ENCODE peak calls at places on chromosome 16, in four cellular contexts. J, H, T and K are unnamed samples.

GRCh38 chr16:85398050-85398451 is 215.1 kb upstream of the GSE1 start:
- DNase-seq in J (no peak), H (peak; percentile 5), T (no peak), K (no peak)

GRCh38 chr16:53821957-53822625 is 118.1 kb downstream of the FTO start:
- DNase-seq in J (peak; percentile 25), H (no peak), T (no peak), K (no peak)

GRCh38 chr16:22634913-22635312 is 124.2 kb downstream of the NPIPB5 start:
- DNase-seq in J (no peak), H (peak; percentile 33), T (no peak), K (no peak)

GRCh38 chr16:23302045-23302956 is at the start of gene SCNN1B:
- DNase-seq in J (no peak), H (peak; percentile 58), T (no peak), K (peak; percentile 71)

GRCh38 chr16:31253642-31254045 is 6.1 kb upstream of the ITGAM start:
- DNase-seq in J (peak; percentile 23), H (no peak), T (peak; percentile 95), K (no peak)

GRCh38 chr16:86893513-86893912 is 315.2 kb downstream of the FOXL1 start:
- DNase-seq in J (no peak), H (no peak), T (no peak), K (no peak)

GRCh38 chr16:68902376-68903345 is 59.3 kb downstream of the TANGO6 start:
- DNase-seq in J (peak; percentile 63), H (peak; percentile 54), T (peak; percentile 56), K (peak; percentile 55)

GRCh38 chr16:27822529-27823437 is 240.7 kb downstream of the GSG1L start:
- DNase-seq in J (no peak), H (no peak), T (no peak), K (no peak)

GRCh38 chr16:26664086-26664485 is 402.6 kb upstream of the C16orf82 start:
- DNase-seq in J (no peak), H (no peak), T (no peak), K (no peak)

GRCh38 chr16:87956169-87956770 is 5.0 kb downstream of the BANP start:
- DNase-seq in J (no peak), H (no peak), T (peak; percentile 77), K (no peak)

GRCh38 chr16:69567031-69567680 is 1.4 kb downstream of the NFAT5 start:
- DNase-seq in J (peak; percentile 55), H (no peak), T (peak; percentile 44), K (peak; percentile 26)

GRCh38 chr16:83967838-83968482 is at the start of gene NECAB2:
- DNase-seq in J (no peak), H (peak; percentile 53), T (peak; percentile 78), K (peak; percentile 94)

GRCh38 chr16:83967091-83967490 is 953 bp upstream of the NECAB2 start:
- DNase-seq in J (no peak), H (no peak), T (no peak), K (no peak)

GRCh38 chr16:83969771-83970429 is 1.9 kb downstream of the NECAB2 start:
- DNase-seq in J (no peak), H (no peak), T (no peak), K (no peak)

GRCh38 chr16:83968891-83969672 is 1.0 kb downstream of the NECAB2 start:
- DNase-seq in J (no peak), H (no peak), T (no peak), K (no peak)

DNA sequence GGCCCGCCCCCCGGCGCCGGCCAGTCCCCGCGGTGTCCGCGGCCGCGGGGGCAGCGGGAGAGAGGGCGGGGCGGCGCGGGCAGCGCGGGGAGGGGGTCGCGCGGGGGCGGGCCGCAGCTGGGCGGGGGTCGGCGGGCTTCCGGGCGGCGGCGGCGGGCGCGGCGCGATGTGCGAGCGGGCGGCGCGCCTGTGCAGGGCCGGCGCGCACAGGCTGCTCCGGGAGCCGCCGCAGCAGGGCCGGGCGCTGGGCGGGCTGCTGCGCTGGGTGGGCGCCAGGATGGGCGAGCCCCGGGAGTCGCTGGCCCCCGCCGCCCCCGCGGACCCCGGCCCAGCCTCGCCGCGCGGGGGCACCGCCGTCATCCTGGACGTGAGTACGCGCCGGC is 430 bp downstream of the NECAB2 start:
- DNase-seq in J (no peak), H (no peak), T (peak; percentile 18), K (peak; percentile 86)
- TF ChIP-seq FOXJ3 in J (no peak), H (no peak), T (no peak), K (no peak)

DNA sequence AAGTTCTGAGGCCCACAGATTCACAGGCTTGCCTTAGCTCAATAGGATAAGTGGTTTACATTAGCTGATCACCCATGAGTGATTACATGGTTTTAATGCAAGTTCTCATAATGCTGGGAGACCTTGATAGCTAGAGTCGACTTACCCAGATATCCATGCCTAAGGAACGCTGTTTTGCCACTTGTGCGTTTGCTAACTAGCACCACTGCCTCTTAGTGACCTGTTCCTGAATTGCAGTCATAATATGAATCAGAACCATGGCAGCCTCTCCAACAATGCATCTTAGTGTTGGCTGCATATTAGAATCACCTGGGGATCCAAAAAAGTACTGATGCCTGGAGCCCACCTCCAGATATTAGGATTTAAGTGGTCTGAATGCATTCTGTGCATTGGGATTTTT is 251.1 kb upstream of the CDH5 start:
- DNase-seq in J (no peak), H (no peak), T (peak; percentile 6), K (no peak)
- TF ChIP-seq FOXJ3 in J (no peak), H (no peak), T (no peak), K (no peak)

GRCh38 chr16:3578610-3579551 is 1.7 kb upstream of the NLRC3 start:
- DNase-seq in J (no peak), H (no peak), T (no peak), K (no peak)
- TF ChIP-seq FOXJ3 in J (no peak), H (no peak), T (no peak), K (no peak)

GRCh38 chr16:20803561-20804214 is 2.6 kb downstream of the ERI2 start:
- DNase-seq in J (peak; percentile 75), H (no peak), T (peak; percentile 41), K (no peak)
- TF ChIP-seq FOXJ3 in J (peak; percentile 75), H (no peak), T (no peak), K (no peak)

GRCh38 chr16:89467382-89467781 is 23.0 kb downstream of the ANKRD11 start:
- DNase-seq in J (no peak), H (no peak), T (no peak), K (no peak)

GRCh38 chr16:89473791-89474414 is 16.5 kb downstream of the ANKRD11 start:
- DNase-seq in J (no peak), H (no peak), T (no peak), K (no peak)

GRCh38 chr16:89473136-89473712 is 17.1 kb downstream of the ANKRD11 start:
- DNase-seq in J (no peak), H (no peak), T (no peak), K (no peak)

GRCh38 chr16:89472711-89473075 is 17.7 kb downstream of the ANKRD11 start:
- DNase-seq in J (peak; percentile 51), H (no peak), T (no peak), K (no peak)

DNA sequence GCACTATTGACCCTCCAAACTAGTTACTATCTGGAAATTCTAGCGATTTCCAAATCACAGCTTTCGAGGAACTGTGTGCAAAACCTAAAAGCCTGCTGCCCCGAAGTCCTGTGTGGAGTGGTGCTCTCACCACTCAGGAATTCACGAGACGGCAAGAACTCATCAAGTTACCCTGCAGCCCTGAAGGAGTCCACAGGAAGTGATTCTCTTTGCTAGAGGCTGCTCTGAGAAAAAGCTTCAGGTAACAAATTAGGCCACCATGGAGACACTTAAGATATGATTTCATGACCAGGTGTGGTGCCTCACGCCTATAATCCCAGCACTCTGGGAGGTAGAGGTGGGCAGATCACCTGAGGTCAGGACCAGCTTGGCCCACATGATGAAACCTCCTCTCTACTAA is 19.1 kb downstream of the ANKRD11 start:
- DNase-seq in J (no peak), H (no peak), T (no peak), K (no peak)
- TF ChIP-seq FOXJ3 in J (no peak), H (no peak), T (no peak), K (no peak)